ENCODE peak calls at places on chromosomes 6 and 20, in eight cellular contexts. S, C, D, N, H, L, Y and K are unnamed samples.

GRCh38 chr6:152721956-152722355 is 24.3 kb downstream of the MYCT1 start:
- DNase-seq in S (no peak), C (no peak), D (no peak), N (no peak), H (no peak), L (no peak), Y (no peak), K (no peak)

GRCh38 chr6:111599259-111599658 is 6.4 kb downstream of the TRAF3IP2 start:
- DNase-seq in S (no peak), C (no peak), D (no peak), N (no peak), H (no peak), L (no peak), Y (no peak), K (no peak)

GRCh38 chr6:75381878-75382633 is 97.5 kb upstream of the TMEM30A start:
- DNase-seq in S (no peak), C (no peak), D (no peak), N (no peak), H (no peak), L (no peak), Y (no peak), K (no peak)

GRCh38 chr20:1651268-1651667 is 6.3 kb downstream of the SIRPG start:
- DNase-seq in S (no peak), C (no peak), D (no peak), N (no peak), H (no peak), L (no peak), Y (no peak), K (no peak)

GRCh38 chr20:60242836-60243520 is 284.8 kb downstream of the CDH26 start:
- DNase-seq in S (no peak), C (no peak), D (no peak), N (no peak), H (no peak), L (peak), Y (no peak), K (no peak)

GRCh38 chr6:97865612-97866011 is 582.6 kb upstream of the MMS22L start:
- DNase-seq in S (no peak), C (no peak), D (no peak), N (no peak), H (no peak), L (no peak), Y (no peak), K (no peak)

GRCh38 chr6:116557863-116558262 is 4.3 kb downstream of the CALHM4 start:
- DNase-seq in S (no peak), C (no peak), D (no peak), N (no peak), H (no peak), L (peak), Y (no peak), K (no peak)

GRCh38 chr20:10519361-10520048 is 84.4 kb downstream of the SLX4IP start:
- DNase-seq in S (no peak), C (no peak), D (no peak), N (no peak), H (no peak), L (no peak), Y (no peak), K (no peak)

GRCh38 chr6:74946961-74947360 is 258.9 kb downstream of the COL12A1 start:
- DNase-seq in S (no peak), C (no peak), D (no peak), N (no peak), H (no peak), L (no peak), Y (no peak), K (no peak)

GRCh38 chr20:50559149-50559548 is 49.0 kb downstream of the PTPN1 start:
- DNase-seq in S (no peak), C (no peak), D (no peak), N (no peak), H (no peak), L (no peak), Y (no peak), K (no peak)

GRCh38 chr6:3535716-3536435 is 79.0 kb upstream of the SLC22A23 start:
- DNase-seq in S (no peak), C (no peak), D (no peak), N (no peak), H (no peak), L (no peak), Y (no peak), K (no peak)

GRCh38 chr6:55281215-55281614 is 46.1 kb upstream of the GFRAL start:
- DNase-seq in S (no peak), C (no peak), D (no peak), N (no peak), H (no peak), L (no peak), Y (no peak), K (no peak)